ENCODE peak calls at places on chromosomes 13 and 19, in six cellular contexts. K is aorta, H is fibroblast of the aortic adventitia, S is fibroblast of villous mesenchyme, C is breast epithelium, P is HAP-1. Y is an unnamed sample.
A peak's percentile ranks its signal among the peaks of the same experiment; 100 is the strongest.

GRCh38 chr13:63684822-63685221 is 2269.2 kb upstream of the PCDH20 start:
- DNase-seq in K (no peak), H (no peak), S (no peak), C (no peak), P (no peak), Y (no peak)

GRCh38 chr13:64158910-64159309 is 2743.3 kb upstream of the PCDH20 start:
- DNase-seq in K (no peak), H (peak; percentile 85), S (peak; percentile 23), C (no peak), P (no peak), Y (no peak)

GRCh38 chr13:65499251-65499650 is 1730.9 kb downstream of the PCDH9 start:
- DNase-seq in K (no peak), H (peak; percentile 22), S (no peak), C (no peak), P (no peak), Y (no peak)

GRCh38 chr13:114015111-114015551 is 41.3 kb upstream of the C13orf46 start:
- DNase-seq in K (no peak), H (no peak), S (no peak), C (no peak), P (no peak), Y (peak; percentile 77)

GRCh38 chr19:58572818-58573657 is at the start of gene MZF1:
- DNase-seq in K (peak; percentile 100), H (peak; percentile 100), S (peak; percentile 100), C (peak; percentile 100), P (peak; percentile 99), Y (peak; percentile 100)

GRCh38 chr19:1355974-1356865 is 27.5 kb upstream of the NDUFS7 start:
- DNase-seq in K (no peak), H (peak; percentile 52), S (peak; percentile 72), C (no peak), P (no peak), Y (no peak)

GRCh38 chr13:107650081-107650701 is 565.1 kb downstream of the LIG4 start:
- DNase-seq in K (peak; percentile 52), H (peak; percentile 50), S (peak; percentile 66), C (no peak), P (peak; percentile 19), Y (peak; percentile 73)

GRCh38 chr13:21010621-21011020 is 50.8 kb downstream of the LATS2 start:
- DNase-seq in K (no peak), H (peak; percentile 30), S (no peak), C (no peak), P (no peak), Y (no peak)

GRCh38 chr13:90447735-90448103 is 899.8 kb upstream of the MIR17HG start:
- DNase-seq in K (no peak), H (peak; percentile 51), S (peak; percentile 16), C (no peak), P (no peak), Y (no peak)

GRCh38 chr19:44156475-44156874 is 8.4 kb upstream of the ZNF226 start:
- DNase-seq in K (no peak), H (no peak), S (no peak), C (no peak), P (no peak), Y (no peak)

GRCh38 chr13:110557082-110557481 is 4.4 kb downstream of the RAB20 start:
- DNase-seq in K (no peak), H (no peak), S (no peak), C (no peak), P (no peak), Y (no peak)

GRCh38 chr19:15288146-15288963 is 44.0 kb downstream of the BRD4 start:
- DNase-seq in K (peak; percentile 75), H (no peak), S (peak; percentile 69), C (no peak), P (no peak), Y (no peak)

GRCh38 chr13:94481966-94482365 is 2.5 kb upstream of the DCT start:
- DNase-seq in K (no peak), H (peak; percentile 73), S (peak; percentile 21), C (no peak), P (no peak), Y (no peak)

GRCh38 chr13:39766464-39767167 is 111.2 kb downstream of the COG6 start:
- DNase-seq in K (no peak), H (no peak), S (no peak), C (no peak), P (no peak), Y (no peak)

GRCh38 chr19:6204866-6205723 is 69.6 kb downstream of the ACSBG2 start:
- DNase-seq in K (no peak), H (no peak), S (no peak), C (no peak), P (no peak), Y (no peak)

GRCh38 chr13:45783346-45784043 is 68.1 kb downstream of the SIAH3 start:
- DNase-seq in K (no peak), H (no peak), S (no peak), C (no peak), P (no peak), Y (no peak)

GRCh38 chr13:72384186-72384823 is 343.1 kb downstream of the MZT1 start:
- DNase-seq in K (no peak), H (no peak), S (no peak), C (no peak), P (no peak), Y (no peak)

GRCh38 chr13:43522788-43523187 is 264.0 kb downstream of the ENOX1 start:
- DNase-seq in K (no peak), H (peak; percentile 45), S (peak; percentile 64), C (no peak), P (no peak), Y (no peak)

GRCh38 chr13:75263741-75264407 is 218.1 kb downstream of the TBC1D4 start:
- DNase-seq in K (no peak), H (peak; percentile 19), S (peak; percentile 41), C (no peak), P (no peak), Y (no peak)

GRCh38 chr19:5230730-5231555 is 109.7 kb downstream of the PTPRS start:
- DNase-seq in K (no peak), H (no peak), S (no peak), C (no peak), P (no peak), Y (no peak)

GRCh38 chr19:56350416-56351045 is 35.9 kb upstream of the ZSCAN5A start:
- DNase-seq in K (peak; percentile 47), H (peak; percentile 62), S (peak; percentile 46), C (peak; percentile 22), P (peak; percentile 48), Y (no peak)

GRCh38 chr13:22487932-22488331 is 692.8 kb upstream of the SGCG start:
- DNase-seq in K (no peak), H (no peak), S (peak; percentile 76), C (no peak), P (no peak), Y (no peak)

GRCh38 chr13:90107658-90108057 is 1239.8 kb upstream of the MIR17HG start:
- DNase-seq in K (no peak), H (no peak), S (no peak), C (no peak), P (no peak), Y (no peak)

GRCh38 chr13:97133955-97134354 is 88.2 kb upstream of the MBNL2 start:
- DNase-seq in K (no peak), H (no peak), S (no peak), C (no peak), P (no peak), Y (no peak)

GRCh38 chr19:18435848-18436631 is 1.9 kb downstream of the ISYNA1 start:
- DNase-seq in K (no peak), H (no peak), S (no peak), C (no peak), P (no peak), Y (no peak)
- H3K4me3 ChIP-seq in K (no peak overlapping the region), H (no peak overlapping the region), S (peak overlapping the region; percentile 81), C (peak overlapping the region; percentile 79), P (peak overlapping the region; percentile 62), Y (no peak overlapping the region)

GRCh38 chr13:26247011-26247410 is 6.9 kb upstream of the CDK8 start:
- DNase-seq in K (no peak), H (no peak), S (no peak), C (no peak), P (no peak), Y (no peak)
- H3K4me3 ChIP-seq in K (no peak overlapping the region), H (no peak overlapping the region), S (no peak overlapping the region), C (no peak overlapping the region), P (no peak overlapping the region), Y (no peak overlapping the region)

GRCh38 chr19:45448425-45448756 is 19.4 kb upstream of the FOSB start:
- DNase-seq in K (no peak), H (no peak), S (no peak), C (no peak), P (no peak), Y (no peak)
- H3K4me3 ChIP-seq in K (no peak overlapping the region), H (no peak overlapping the region), S (no peak overlapping the region), C (no peak overlapping the region), P (no peak overlapping the region), Y (no peak overlapping the region)

GRCh38 chr13:24763596-24764275 is at the start of gene RNF17:
- DNase-seq in K (no peak), H (no peak), S (peak; percentile 55), C (no peak), P (no peak), Y (no peak)

DNA sequence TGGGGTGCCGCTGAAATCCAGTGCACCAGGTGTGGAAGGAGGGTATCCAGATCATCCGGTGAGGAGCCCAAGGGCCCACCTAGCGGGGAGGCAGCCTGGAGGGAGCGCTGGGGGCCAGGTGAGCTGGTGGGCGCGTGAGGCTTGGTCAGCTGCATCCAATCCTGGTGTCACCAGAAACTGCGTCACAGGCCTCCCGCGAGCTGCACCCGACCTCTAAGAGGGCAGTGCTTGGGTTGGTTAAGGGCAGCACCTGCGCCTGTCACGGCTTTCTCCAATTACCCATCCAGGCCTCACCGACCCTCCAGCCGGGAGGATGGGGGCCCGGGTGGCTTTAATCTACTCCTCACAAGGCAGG is 284 bp downstream of the RNF17 start:
- DNase-seq in K (no peak), H (no peak), S (peak; percentile 13), C (no peak), P (no peak), Y (no peak)
- H3K4me3 ChIP-seq in K (no peak overlapping the region), H (no peak overlapping the region), S (peak overlapping the region; percentile 59), C (no peak overlapping the region), P (no peak overlapping the region), Y (no peak overlapping the region)

GRCh38 chr19:46297700-46298476 is 1.0 kb downstream of the HIF3A start:
- DNase-seq in K (peak; percentile 63), H (peak; percentile 29), S (peak; percentile 64), C (peak; percentile 37), P (no peak), Y (peak; percentile 69)
- H3K4me3 ChIP-seq in K (no peak overlapping the region), H (peak overlapping the region; percentile 57), S (peak overlapping the region; percentile 60), C (peak overlapping the region; percentile 55), P (no peak overlapping the region), Y (peak overlapping the region; percentile 47)

GRCh38 chr19:48715276-48715675 is 4.2 kb downstream of the MAMSTR start:
- DNase-seq in K (no peak), H (no peak), S (no peak), C (no peak), P (no peak), Y (no peak)
- H3K4me3 ChIP-seq in K (no peak overlapping the region), H (peak overlapping the region; percentile 69), S (peak overlapping the region; percentile 67), C (peak overlapping the region; percentile 82), P (no peak overlapping the region), Y (peak overlapping the region; percentile 68)

DNA sequence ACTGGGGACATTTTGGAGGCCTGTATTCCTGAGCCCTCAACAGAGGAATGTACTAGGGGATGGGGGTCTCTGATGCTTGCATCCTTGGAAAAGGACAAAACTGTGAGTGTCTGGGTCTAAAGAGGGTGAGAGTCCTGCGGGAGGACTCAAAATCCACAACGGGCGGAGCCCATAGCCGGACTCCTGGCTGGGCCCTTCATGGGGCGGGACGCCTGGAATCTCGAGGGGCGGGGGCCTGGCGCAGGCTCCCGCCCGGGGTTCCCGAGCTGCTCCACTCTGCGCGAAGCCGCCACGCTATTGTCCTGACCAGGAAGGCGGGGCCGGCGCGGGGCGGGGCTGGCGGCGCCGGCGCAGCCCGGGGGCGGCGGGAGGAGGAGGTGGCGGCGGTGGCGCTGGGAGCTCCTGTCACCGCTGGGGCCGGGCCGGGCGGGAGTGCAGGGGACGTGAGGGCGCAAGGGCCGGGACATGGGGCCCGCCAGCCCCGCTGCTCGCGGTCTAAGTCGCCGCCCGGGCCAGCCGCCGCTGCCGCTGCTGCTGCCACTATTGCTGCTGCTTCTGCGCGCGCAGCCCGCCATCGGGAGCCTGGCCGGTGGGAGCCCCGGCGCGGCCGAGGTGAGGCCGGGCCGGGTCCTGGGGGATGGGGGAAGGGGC is at the start of gene APLP1:
- DNase-seq in K (peak; percentile 83), H (peak; percentile 58), S (peak; percentile 19), C (peak; percentile 57), P (peak; percentile 58), Y (peak; percentile 61)
- H3K4me3 ChIP-seq in K (peak within 1 kb of the TSS; percentile 51), H (peak within 1 kb of the TSS; percentile 60), S (peak within 1 kb of the TSS; percentile 21), C (peak within 1 kb of the TSS; percentile 65), P (peak within 1 kb of the TSS; percentile 36), Y (peak within 1 kb of the TSS; percentile 35)